ENCODE peak calls at places on chromosomes 5 and 9, in nine cellular contexts. S is heart left ventricle; B is GM19239; U is stimulated activated CD8-positive, alpha-beta memory T cell treated with anti-CD3 and anti-CD28 coated beads, Interleukin-15, amount 100 ng/mL, for 1 hour; K is activated naive CD4-positive, alpha-beta T cell; G is GDM1; F is dorsolateral prefrontal cortex; T is iPS-NIHi11; Z is G401. A is an unnamed sample.

GRCh38 chr9:136762915-136763648 is 1.2 kb downstream of the LCN15 start:
- DNase-seq in S (peak; percentile 45), B (no peak), U (no peak), K (no peak), G (no peak), F (no peak), T (peak; percentile 89), Z (peak; percentile 30), A (peak; percentile 81)

GRCh38 chr5:38994329-38994927 is 79.8 kb downstream of the RICTOR start:
- DNase-seq in S (peak; percentile 30), B (no peak), U (no peak), K (no peak), G (no peak), F (peak; percentile 9), T (peak; percentile 28), Z (peak; percentile 72), A (peak; percentile 6)

GRCh38 chr5:8508196-8508595 is 639.2 kb downstream of the MTRR start:
- DNase-seq in S (no peak), B (no peak), U (no peak), K (no peak), G (no peak), F (no peak), T (no peak), Z (no peak), A (no peak)

GRCh38 chr9:129752915-129753724 is at the start of gene PTGES:
- DNase-seq in S (peak; percentile 54), B (no peak), U (peak; percentile 20), K (peak; percentile 22), G (no peak), F (peak; percentile 49), T (peak; percentile 88), Z (peak; percentile 60), A (peak; percentile 56)

GRCh38 chr5:136199408-136199807 is 6.4 kb upstream of the SMIM32 start:
- DNase-seq in S (no peak), B (no peak), U (no peak), K (no peak), G (no peak), F (no peak), T (no peak), Z (no peak), A (no peak)

GRCh38 chr5:37756248-37756647 is 83.6 kb downstream of the GDNF start:
- DNase-seq in S (no peak), B (no peak), U (no peak), K (no peak), G (no peak), F (no peak), T (no peak), Z (no peak), A (no peak)

GRCh38 chr9:134193912-134194535 is 29.7 kb upstream of the RNU6ATAC start:
- DNase-seq in S (no peak), B (no peak), U (no peak), K (no peak), G (no peak), F (no peak), T (no peak), Z (no peak), A (no peak)

GRCh38 chr5:420632-421286 is 22.2 kb upstream of the EXOC3 start:
- DNase-seq in S (no peak), B (no peak), U (no peak), K (no peak), G (no peak), F (no peak), T (no peak), Z (no peak), A (no peak)

GRCh38 chr9:90458485-90458884 is 184.1 kb downstream of the DIRAS2 start:
- DNase-seq in S (no peak), B (no peak), U (no peak), K (no peak), G (no peak), F (no peak), T (peak; percentile 42), Z (no peak), A (no peak)

GRCh38 chr5:160466121-160466520 is 44.5 kb downstream of the PTTG1 start:
- DNase-seq in S (no peak), B (no peak), U (no peak), K (no peak), G (no peak), F (no peak), T (no peak), Z (no peak), A (no peak)

GRCh38 chr5:57862471-57863282 is 380.1 kb upstream of the ACTBL2 start:
- DNase-seq in S (peak; percentile 36), B (no peak), U (no peak), K (no peak), G (no peak), F (no peak), T (no peak), Z (no peak), A (no peak)

GRCh38 chr5:58064799-58065198 is 395.1 kb downstream of the PLK2 start:
- DNase-seq in S (no peak), B (no peak), U (no peak), K (no peak), G (no peak), F (no peak), T (no peak), Z (no peak), A (no peak)

GRCh38 chr9:113558632-113559502 is 95.3 kb downstream of the RGS3 start:
- DNase-seq in S (peak; percentile 89), B (no peak), U (no peak), K (no peak), G (no peak), F (no peak), T (no peak), Z (no peak), A (no peak)

GRCh38 chr5:102450313-102450990 is 48.3 kb downstream of the SLCO6A1 start:
- DNase-seq in S (no peak), B (no peak), U (no peak), K (no peak), G (peak; percentile 44), F (no peak), T (peak; percentile 27), Z (no peak), A (no peak)

GRCh38 chr9:85516976-85517637 is 224.6 kb downstream of the AGTPBP1 start:
- DNase-seq in S (no peak), B (no peak), U (no peak), K (no peak), G (no peak), F (no peak), T (no peak), Z (no peak), A (no peak)

GRCh38 chr9:87572719-87573118 is 75.1 kb downstream of the DAPK1 start:
- DNase-seq in S (no peak), B (no peak), U (no peak), K (no peak), G (no peak), F (no peak), T (no peak), Z (no peak), A (no peak)

GRCh38 chr9:78676623-78677022 is 379.7 kb downstream of the PSAT1 start:
- DNase-seq in S (no peak), B (no peak), U (no peak), K (no peak), G (no peak), F (no peak), T (no peak), Z (no peak), A (no peak)

GRCh38 chr9:13278368-13279246 is 885 bp downstream of the MPDZ start:
- DNase-seq in S (peak; percentile 73), B (no peak), U (no peak), K (no peak), G (no peak), F (peak; percentile 68), T (peak; percentile 43), Z (peak; percentile 79), A (no peak)

GRCh38 chr5:157543825-157544622 is 31.6 kb downstream of the ADAM19 start:
- DNase-seq in S (no peak), B (no peak), U (no peak), K (no peak), G (no peak), F (no peak), T (no peak), Z (no peak), A (no peak)

GRCh38 chr9:33791117-33791516 is 4.2 kb upstream of the PRSS3 start:
- DNase-seq in S (no peak), B (no peak), U (no peak), K (no peak), G (no peak), F (no peak), T (no peak), Z (no peak), A (no peak)

GRCh38 chr9:135716045-135716444 is 14.1 kb downstream of the KCNT1 start:
- DNase-seq in S (no peak), B (no peak), U (no peak), K (no peak), G (no peak), F (no peak), T (no peak), Z (no peak), A (no peak)

GRCh38 chr5:39427225-39427624 is 2.4 kb upstream of the DAB2 start:
- DNase-seq in S (no peak), B (no peak), U (no peak), K (no peak), G (no peak), F (no peak), T (no peak), Z (no peak), A (no peak)

GRCh38 chr9:125332527-125332926 is 70.9 kb downstream of the GAPVD1 start:
- DNase-seq in S (no peak), B (peak; percentile 52), U (no peak), K (no peak), G (no peak), F (no peak), T (no peak), Z (no peak), A (peak; percentile 63)

GRCh38 chr5:143054480-143054941 is 284.3 kb downstream of the ARHGAP26 start:
- DNase-seq in S (no peak), B (no peak), U (no peak), K (no peak), G (no peak), F (no peak), T (no peak), Z (no peak), A (peak; percentile 35)